ENCODE peak calls at places on chromosome 21, in nine cellular contexts. One of them, this sample, is unnamed.

GRCh38 chr21:33443174-33443573 is 36.6 kb downstream of the TMEM50B start:
- DNase-seq in pancreas: no peak
- DNase-seq in RWPE2: no peak
- DNase-seq in aorta: no peak
- DNase-seq in cardiac muscle cell: no peak
- DNase-seq in keratinocyte: no peak
- DNase-seq in prostate gland: no peak
- DNase-seq in hepatocyte: no peak
- DNase-seq in right lobe of liver: no peak
- DNase-seq in this sample: no peak

GRCh38 chr21:39599191-39599966 is 13.4 kb upstream of the B3GALT5 start:
- DNase-seq in hepatocyte: no peak
- DNase-seq in RWPE2: no peak
- DNase-seq in right lobe of liver: no peak
- DNase-seq in aorta: no peak
- DNase-seq in prostate gland: no peak
- DNase-seq in keratinocyte: no peak
- DNase-seq in cardiac muscle cell: no peak
- DNase-seq in pancreas: no peak
- DNase-seq in this sample: no peak

GRCh38 chr21:41325138-41325537 is 8.5 kb downstream of the FAM3B start:
- DNase-seq in pancreas: no peak
- DNase-seq in aorta: no peak
- DNase-seq in keratinocyte: no peak
- DNase-seq in hepatocyte: no peak
- DNase-seq in RWPE2: no peak
- DNase-seq in right lobe of liver: no peak
- DNase-seq in cardiac muscle cell: no peak
- DNase-seq in prostate gland: no peak
- DNase-seq in this sample: no peak

GRCh38 chr21:43919871-43920801 is 55.1 kb downstream of the AGPAT3 start:
- DNase-seq in keratinocyte: no peak
- DNase-seq in aorta: peak
- DNase-seq in cardiac muscle cell: no peak
- DNase-seq in right lobe of liver: peak
- DNase-seq in RWPE2: no peak
- DNase-seq in hepatocyte: peak
- DNase-seq in pancreas: no peak
- DNase-seq in prostate gland: no peak
- DNase-seq in this sample: no peak

GRCh38 chr21:42665026-42665425 is 11.6 kb downstream of the PDE9A start:
- DNase-seq in keratinocyte: no peak
- DNase-seq in prostate gland: no peak
- DNase-seq in RWPE2: no peak
- DNase-seq in right lobe of liver: no peak
- DNase-seq in pancreas: no peak
- DNase-seq in aorta: no peak
- DNase-seq in hepatocyte: no peak
- DNase-seq in cardiac muscle cell: peak
- DNase-seq in this sample: peak

GRCh38 chr21:14913576-14914146 is 151.1 kb downstream of the NRIP1 start:
- DNase-seq in prostate gland: no peak
- DNase-seq in hepatocyte: no peak
- DNase-seq in aorta: no peak
- DNase-seq in pancreas: no peak
- DNase-seq in RWPE2: no peak
- DNase-seq in keratinocyte: no peak
- DNase-seq in cardiac muscle cell: no peak
- DNase-seq in right lobe of liver: no peak
- DNase-seq in this sample: no peak

GRCh38 chr21:35015435-35016024 is 33.6 kb downstream of the RUNX1 start:
- DNase-seq in cardiac muscle cell: no peak
- DNase-seq in hepatocyte: no peak
- DNase-seq in pancreas: no peak
- DNase-seq in aorta: no peak
- DNase-seq in keratinocyte: no peak
- DNase-seq in prostate gland: no peak
- DNase-seq in right lobe of liver: no peak
- DNase-seq in RWPE2: no peak
- DNase-seq in this sample: no peak

GRCh38 chr21:41075668-41076463 is 92.1 kb upstream of the BACE2 start:
- DNase-seq in right lobe of liver: no peak
- DNase-seq in keratinocyte: no peak
- DNase-seq in RWPE2: no peak
- DNase-seq in pancreas: no peak
- DNase-seq in aorta: no peak
- DNase-seq in hepatocyte: no peak
- DNase-seq in cardiac muscle cell: no peak
- DNase-seq in prostate gland: no peak
- DNase-seq in this sample: no peak

GRCh38 chr21:20644552-20644951 is 353.7 kb upstream of the NCAM2 start:
- DNase-seq in pancreas: no peak
- DNase-seq in keratinocyte: no peak
- DNase-seq in hepatocyte: no peak
- DNase-seq in right lobe of liver: no peak
- DNase-seq in prostate gland: no peak
- DNase-seq in cardiac muscle cell: no peak
- DNase-seq in RWPE2: no peak
- DNase-seq in aorta: no peak
- DNase-seq in this sample: no peak

GRCh38 chr21:20013851-20014250 is 984.4 kb upstream of the NCAM2 start:
- DNase-seq in hepatocyte: no peak
- DNase-seq in aorta: no peak
- DNase-seq in RWPE2: no peak
- DNase-seq in cardiac muscle cell: no peak
- DNase-seq in prostate gland: no peak
- DNase-seq in right lobe of liver: no peak
- DNase-seq in keratinocyte: no peak
- DNase-seq in pancreas: no peak
- DNase-seq in this sample: no peak

GRCh38 chr21:39159342-39160063 is 23.7 kb downstream of the PSMG1 start:
- DNase-seq in RWPE2: no peak
- DNase-seq in right lobe of liver: no peak
- DNase-seq in cardiac muscle cell: peak
- DNase-seq in hepatocyte: no peak
- DNase-seq in prostate gland: no peak
- DNase-seq in keratinocyte: no peak
- DNase-seq in pancreas: no peak
- DNase-seq in aorta: no peak
- DNase-seq in this sample: peak

GRCh38 chr21:44301961-44302406 is 2.1 kb downstream of the PFKL start:
- DNase-seq in prostate gland: no peak
- DNase-seq in keratinocyte: no peak
- DNase-seq in pancreas: no peak
- DNase-seq in cardiac muscle cell: no peak
- DNase-seq in RWPE2: no peak
- DNase-seq in right lobe of liver: no peak
- DNase-seq in hepatocyte: no peak
- DNase-seq in aorta: no peak
- DNase-seq in this sample: no peak

GRCh38 chr21:34795152-34796141 is 126.7 kb downstream of the CLIC6 start:
- DNase-seq in hepatocyte: peak
- DNase-seq in aorta: no peak
- DNase-seq in right lobe of liver: peak
- DNase-seq in RWPE2: no peak
- DNase-seq in prostate gland: peak
- DNase-seq in cardiac muscle cell: peak
- DNase-seq in pancreas: no peak
- DNase-seq in keratinocyte: no peak
- DNase-seq in this sample: no peak

GRCh38 chr21:28731700-28732321 is 260.9 kb downstream of the LTN1 start:
- DNase-seq in hepatocyte: no peak
- DNase-seq in right lobe of liver: no peak
- DNase-seq in keratinocyte: no peak
- DNase-seq in cardiac muscle cell: no peak
- DNase-seq in prostate gland: no peak
- DNase-seq in RWPE2: no peak
- DNase-seq in aorta: no peak
- DNase-seq in pancreas: no peak
- DNase-seq in this sample: no peak
- H3K27ac ChIP-seq in hepatocyte: no peak
- H3K27ac ChIP-seq in right lobe of liver: no peak
- H3K27ac ChIP-seq in keratinocyte: no peak
- H3K27ac ChIP-seq in cardiac muscle cell: peak
- H3K27ac ChIP-seq in prostate gland: no peak
- H3K27ac ChIP-seq in RWPE2: no peak
- H3K27ac ChIP-seq in aorta: no peak
- H3K27ac ChIP-seq in pancreas: no peak
- H3K27ac ChIP-seq in this sample: no peak

DNA sequence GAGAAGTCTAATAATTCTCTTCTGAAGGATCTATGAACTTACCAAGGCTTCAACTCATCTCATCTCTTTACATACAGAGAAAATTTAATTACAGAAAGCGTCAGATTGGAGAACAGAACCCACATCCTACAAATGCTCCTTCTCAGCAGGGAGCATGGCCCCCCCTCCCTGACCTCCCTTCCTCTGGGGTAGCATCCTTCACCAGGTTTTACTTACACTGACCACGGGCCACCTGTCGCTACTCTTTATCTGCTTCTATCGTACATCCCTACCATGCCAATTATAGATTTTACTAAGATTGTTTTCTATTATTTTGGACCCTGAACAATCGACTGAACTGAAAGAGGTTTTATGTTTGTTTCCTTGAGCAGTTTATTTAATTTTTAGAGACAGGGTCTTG is 25.8 kb downstream of the RIPPLY3 start:
- DNase-seq in right lobe of liver: no peak
- DNase-seq in hepatocyte: no peak
- DNase-seq in RWPE2: no peak
- DNase-seq in cardiac muscle cell: no peak
- DNase-seq in keratinocyte: no peak
- DNase-seq in aorta: no peak
- DNase-seq in prostate gland: no peak
- DNase-seq in pancreas: no peak
- DNase-seq in this sample: peak
- H3K27ac ChIP-seq in right lobe of liver: no peak
- H3K27ac ChIP-seq in hepatocyte: no peak
- H3K27ac ChIP-seq in RWPE2: no peak
- H3K27ac ChIP-seq in cardiac muscle cell: no peak
- H3K27ac ChIP-seq in keratinocyte: no peak
- H3K27ac ChIP-seq in aorta: no peak
- H3K27ac ChIP-seq in prostate gland: no peak
- H3K27ac ChIP-seq in pancreas: no peak
- H3K27ac ChIP-seq in this sample: no peak

DNA sequence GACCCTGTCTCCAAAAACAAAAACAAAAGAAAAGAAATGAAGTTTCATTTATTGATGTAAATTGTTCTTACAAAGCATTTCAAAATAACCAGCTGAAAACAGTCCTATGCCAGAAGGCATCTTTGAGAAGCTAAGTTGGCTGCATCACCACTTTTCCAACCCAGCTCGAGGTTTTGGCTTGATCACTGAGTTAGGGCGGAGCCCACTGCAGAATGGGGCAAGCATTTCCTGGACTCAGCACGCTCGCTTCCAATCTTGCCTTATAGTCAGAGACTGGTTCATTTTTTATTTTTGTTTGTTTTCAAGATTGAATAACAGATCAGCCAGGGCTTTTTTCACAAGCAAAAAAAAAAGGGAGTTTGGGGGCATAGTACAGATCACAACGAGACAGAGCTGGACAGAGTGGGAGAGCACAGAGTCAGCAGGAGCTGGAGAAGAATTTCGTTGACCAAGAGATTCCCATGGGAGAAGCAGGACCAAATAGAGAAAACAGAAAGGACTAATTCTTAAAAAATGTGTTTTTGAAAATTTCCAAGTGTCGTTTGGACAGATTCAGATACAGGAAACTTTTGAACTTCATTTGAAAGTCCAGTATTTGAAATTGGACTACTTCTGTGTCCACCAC is 23.5 kb upstream of the COL6A1 start:
- DNase-seq in prostate gland: no peak
- DNase-seq in right lobe of liver: no peak
- DNase-seq in aorta: peak
- DNase-seq in keratinocyte: no peak
- DNase-seq in RWPE2: no peak
- DNase-seq in cardiac muscle cell: peak
- DNase-seq in hepatocyte: no peak
- DNase-seq in pancreas: no peak
- DNase-seq in this sample: no peak
- H3K27ac ChIP-seq in prostate gland: peak
- H3K27ac ChIP-seq in right lobe of liver: no peak
- H3K27ac ChIP-seq in aorta: peak
- H3K27ac ChIP-seq in keratinocyte: no peak
- H3K27ac ChIP-seq in RWPE2: no peak
- H3K27ac ChIP-seq in cardiac muscle cell: no peak
- H3K27ac ChIP-seq in hepatocyte: peak
- H3K27ac ChIP-seq in pancreas: no peak
- H3K27ac ChIP-seq in this sample: no peak

DNA sequence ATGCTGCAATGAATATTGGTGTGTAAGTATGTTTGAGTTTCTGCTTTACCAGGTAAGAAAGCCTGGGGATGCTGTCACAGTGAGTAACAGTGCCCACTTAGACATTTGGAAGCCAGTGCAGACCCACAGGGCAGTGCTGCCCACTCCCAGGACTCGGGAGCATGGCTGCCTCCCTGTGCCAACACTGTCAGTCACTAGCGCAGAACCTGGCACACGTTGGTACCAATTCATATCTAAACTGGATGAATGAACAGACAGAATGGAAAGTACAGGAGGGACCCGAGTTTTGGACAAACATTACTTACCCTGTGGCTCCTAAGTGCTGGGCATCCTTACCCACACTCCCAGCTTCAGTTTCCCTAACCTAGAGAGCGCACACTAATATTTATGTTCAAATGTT is 1.6 kb upstream of the EVA1C start:
- DNase-seq in prostate gland: no peak
- DNase-seq in right lobe of liver: no peak
- DNase-seq in pancreas: no peak
- DNase-seq in keratinocyte: no peak
- DNase-seq in cardiac muscle cell: no peak
- DNase-seq in RWPE2: no peak
- DNase-seq in aorta: no peak
- DNase-seq in hepatocyte: no peak
- DNase-seq in this sample: no peak
- H3K27ac ChIP-seq in prostate gland: peak
- H3K27ac ChIP-seq in right lobe of liver: peak
- H3K27ac ChIP-seq in pancreas: peak
- H3K27ac ChIP-seq in keratinocyte: peak
- H3K27ac ChIP-seq in cardiac muscle cell: no peak
- H3K27ac ChIP-seq in RWPE2: peak
- H3K27ac ChIP-seq in aorta: peak
- H3K27ac ChIP-seq in hepatocyte: no peak
- H3K27ac ChIP-seq in this sample: no peak

GRCh38 chr21:36454706-36455105 is 25.2 kb downstream of the CLDN14 start:
- DNase-seq in cardiac muscle cell: no peak
- DNase-seq in keratinocyte: no peak
- DNase-seq in aorta: no peak
- DNase-seq in RWPE2: no peak
- DNase-seq in pancreas: no peak
- DNase-seq in hepatocyte: no peak
- DNase-seq in right lobe of liver: no peak
- DNase-seq in prostate gland: no peak
- DNase-seq in this sample: no peak
- H3K27ac ChIP-seq in cardiac muscle cell: no peak
- H3K27ac ChIP-seq in keratinocyte: no peak
- H3K27ac ChIP-seq in aorta: no peak
- H3K27ac ChIP-seq in RWPE2: no peak
- H3K27ac ChIP-seq in pancreas: peak
- H3K27ac ChIP-seq in hepatocyte: no peak
- H3K27ac ChIP-seq in right lobe of liver: no peak
- H3K27ac ChIP-seq in prostate gland: no peak
- H3K27ac ChIP-seq in this sample: no peak